ENCODE peak calls at places on chromosomes 3 and 15, in seven cellular contexts. B is T-cell; Q is NAMALWA; P is amniotic stem cell; F is stimulated activated effector memory CD8-positive, alpha-beta T cell treated with anti-CD3 and anti-CD28 coated beads, Interleukin-12 subunit alpha, Interleukin-12 subunit beta, amount 100 ng/mL, for 72 hours; T is left ventricle myocardium inferior; S is AG09309. M is an unnamed sample.

GRCh38 chr15:101495334-101496197 is 6.1 kb upstream of the PCSK6 start:
- DNase-seq in S (no peak), F (peak), Q (no peak), B (no peak), P (no peak), T (no peak), M (no peak)

GRCh38 chr3:69084326-69084667 is 440 bp upstream of the ARL6IP5 start:
- DNase-seq in Q (no peak), T (no peak), P (peak), S (peak), B (no peak), F (no peak), M (no peak)

GRCh38 chr15:28955160-28955502 is 69.4 kb downstream of the APBA2 start:
- DNase-seq in S (peak), F (no peak), Q (peak), P (no peak), B (peak), T (no peak), M (no peak)

GRCh38 chr3:385151-385550 is 188.6 kb downstream of the CHL1 start:
- DNase-seq in S (no peak), B (no peak), Q (no peak), T (no peak), P (no peak), F (no peak), M (no peak)

GRCh38 chr3:31981206-31982181 is at the start of the genes OSBPL10 and ZNF860:
- DNase-seq in T (peak), B (no peak), F (no peak), P (peak), Q (peak), S (peak), M (peak)

GRCh38 chr15:26038693-26039092 is 175.6 kb upstream of the ATP10A start:
- DNase-seq in B (no peak), Q (no peak), F (no peak), S (no peak), P (no peak), T (no peak), M (peak)

GRCh38 chr3:129485681-129486056 is 42.8 kb upstream of the RHO start:
- DNase-seq in P (peak), B (no peak), T (peak), S (peak), Q (no peak), F (no peak), M (peak)

GRCh38 chr3:101159478-101159877 is 160.9 kb downstream of the IMPG2 start:
- DNase-seq in S (no peak), Q (no peak), F (no peak), T (no peak), B (no peak), P (no peak), M (no peak)

GRCh38 chr3:13281657-13282527 is 138.2 kb downstream of the NUP210 start:
- DNase-seq in B (no peak), S (no peak), T (peak), F (no peak), P (no peak), Q (no peak), M (peak)

M was measured in tibial artery.